ENCODE peak calls at places on chromosomes 16 and 17, in six cellular contexts. R is breast epithelium, U is transverse colon, B is GM23338, J is suprapubic skin, D is GM12878. Z is an unnamed sample.
A peak's percentile ranks its signal among the peaks of the same experiment; 100 is the strongest.

GRCh38 chr17:52124561-52124960 is 34.0 kb downstream of the CA10 start:
- DNase-seq in J (no peak), U (no peak), B (no peak), D (no peak), R (no peak), Z (no peak)

GRCh38 chr17:36590082-36590481 is 1.6 kb upstream of the DHRS11 start:
- DNase-seq in U (no peak), B (no peak), J (no peak), R (no peak), D (no peak), Z (no peak)

GRCh38 chr17:56297142-56297541 is 143.9 kb downstream of the ANKFN1 start:
- DNase-seq in B (no peak), U (no peak), D (no peak), R (no peak), J (no peak), Z (no peak)

GRCh38 chr16:77213542-77214108 is 14.4 kb downstream of the SYCE1L start:
- DNase-seq in D (no peak), J (no peak), B (no peak), U (no peak), R (no peak), Z (no peak)

GRCh38 chr16:17166095-17166494 is 304.7 kb downstream of the XYLT1 start:
- DNase-seq in U (no peak), B (no peak), J (no peak), D (no peak), R (no peak), Z (no peak)

GRCh38 chr17:61388561-61389356 is 10.9 kb upstream of the TBX2 start:
- DNase-seq in U (no peak), B (no peak), D (no peak), J (no peak), R (no peak), Z (no peak)

GRCh38 chr17:50106393-50107131 is 11.4 kb downstream of the PDK2 start:
- DNase-seq in R (no peak), J (no peak), B (no peak), D (no peak), U (no peak), Z (no peak)

GRCh38 chr16:14454391-14454790 is 175.7 kb downstream of the PARN start:
- DNase-seq in B (no peak), R (no peak), D (no peak), U (no peak), J (no peak), Z (no peak)

GRCh38 chr16:27084296-27085065 is 17.8 kb downstream of the C16orf82 start:
- DNase-seq in J (no peak), R (peak; percentile 40), U (no peak), D (no peak), B (no peak), Z (no peak)

GRCh38 chr17:27466376-27466747 is 10.1 kb downstream of the KSR1 start:
- DNase-seq in U (no peak), J (no peak), B (peak; percentile 52), D (no peak), R (no peak), Z (no peak)
- H3K4me3 ChIP-seq in U (no peak overlapping the region), J (no peak overlapping the region), B (peak overlapping the region; percentile 31), D (peak overlapping the region; percentile 54), R (no peak overlapping the region), Z (no peak overlapping the region)

DNA sequence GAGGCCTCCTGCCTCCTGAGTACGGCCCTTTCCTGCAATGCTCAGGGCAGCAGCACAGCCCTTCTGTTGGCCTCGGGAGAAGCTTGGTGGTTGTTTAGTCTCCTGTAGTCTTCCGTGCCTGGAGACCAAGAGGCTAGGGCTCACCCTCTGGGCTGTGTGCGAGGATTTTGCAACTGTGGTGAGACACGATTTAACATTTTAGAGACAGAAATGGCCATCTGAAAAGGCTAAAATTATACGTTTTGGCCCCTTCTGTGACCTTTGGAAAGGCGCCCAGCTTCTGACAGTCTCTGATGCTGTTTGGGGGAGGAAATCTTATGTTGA is 33.1 kb downstream of the FOXL1 start:
- DNase-seq in D (no peak), R (no peak), U (no peak), J (no peak), B (no peak), Z (no peak)
- TF ChIP-seq POLR2AphosphoS5 in D (no peak), R (no peak), U (no peak), J (no peak), B (no peak), Z (no peak)

GRCh38 chr16:8622315-8622656 is 788 bp downstream of the METTL22 start:
- DNase-seq in U (no peak), R (no peak), J (no peak), D (no peak), B (no peak), Z (no peak)
- H3K27ac ChIP-seq in U (peak overlapping the region; percentile 92), R (peak overlapping the region; percentile 89), J (no peak overlapping the region), D (peak overlapping the region; percentile 64), B (peak overlapping the region; percentile 97), Z (peak overlapping the region; percentile 81)

DNA sequence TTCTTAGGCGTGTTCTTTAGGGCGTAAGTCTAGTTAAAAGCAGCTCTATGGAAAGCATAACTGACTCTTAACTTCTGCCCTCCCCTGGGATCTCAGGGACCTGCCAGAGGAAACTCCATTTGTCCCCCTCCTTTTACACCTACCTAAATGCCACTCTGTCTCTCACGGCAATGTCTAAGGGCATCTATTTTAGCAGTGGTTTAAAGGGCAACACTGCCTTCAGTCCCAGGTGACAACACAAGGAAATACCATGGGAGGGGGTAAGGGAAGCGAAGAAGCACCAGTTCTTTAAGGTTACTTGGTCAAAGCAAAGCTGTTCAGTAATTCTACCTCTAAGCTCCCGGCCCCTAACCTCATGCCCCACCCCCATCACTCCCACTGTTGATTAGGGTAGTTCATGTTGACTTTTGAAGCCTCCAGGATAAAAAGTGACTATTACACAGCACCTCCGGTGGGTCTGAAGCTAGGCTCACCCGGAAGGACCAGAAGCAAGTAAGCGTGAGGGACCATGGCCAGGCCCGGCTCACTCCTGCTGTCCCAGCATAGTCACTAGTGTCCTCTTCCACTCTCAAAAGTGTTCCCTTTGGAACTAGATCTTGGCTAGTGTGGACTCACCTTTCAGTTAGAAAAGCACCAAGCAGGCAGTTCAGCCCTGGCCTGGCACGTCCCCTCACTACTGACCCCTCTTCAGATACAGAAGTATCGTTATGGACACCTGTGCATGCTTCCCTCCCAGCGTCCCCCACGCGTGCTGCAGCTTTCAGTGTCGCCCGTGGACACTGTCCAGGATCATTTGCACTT is 47.0 kb downstream of the CYTH1 start:
- DNase-seq in D (no peak), U (no peak), J (no peak), R (no peak), B (no peak), Z (no peak)
- H3K4me3 ChIP-seq in D (peak overlapping the region; percentile 84), U (peak overlapping the region; percentile 61), J (peak overlapping the region; percentile 57), R (peak overlapping the region; percentile 74), B (no peak overlapping the region), Z (peak overlapping the region; percentile 33)

GRCh38 chr17:77127735-77128361 is 12.9 kb upstream of the SEC14L1 start:
- DNase-seq in R (peak; percentile 65), D (no peak), J (no peak), B (no peak), U (peak; percentile 76), Z (peak; percentile 22)
- TF ChIP-seq POLR2AphosphoS5 in R (peak; percentile 71), D (no peak), J (peak; percentile 27), B (no peak), U (peak; percentile 64), Z (peak; percentile 28)

GRCh38 chr17:5031365-5032082 is 3.7 kb downstream of the SLC52A1 start:
- DNase-seq in J (peak; percentile 88), R (peak; percentile 75), B (peak; percentile 93), U (peak; percentile 88), D (peak; percentile 55), Z (peak; percentile 65)

GRCh38 chr17:5034651-5035050 is 575 bp downstream of the SLC52A1 start:
- DNase-seq in R (no peak), B (no peak), U (no peak), J (no peak), D (no peak), Z (no peak)

GRCh38 chr17:5033352-5034015 is 1.7 kb downstream of the SLC52A1 start:
- DNase-seq in U (no peak), D (no peak), J (no peak), R (no peak), B (peak; percentile 46), Z (no peak)

GRCh38 chr17:5034063-5034462 is 1.2 kb downstream of the SLC52A1 start:
- DNase-seq in J (no peak), R (no peak), B (no peak), D (no peak), U (no peak), Z (no peak)

DNA sequence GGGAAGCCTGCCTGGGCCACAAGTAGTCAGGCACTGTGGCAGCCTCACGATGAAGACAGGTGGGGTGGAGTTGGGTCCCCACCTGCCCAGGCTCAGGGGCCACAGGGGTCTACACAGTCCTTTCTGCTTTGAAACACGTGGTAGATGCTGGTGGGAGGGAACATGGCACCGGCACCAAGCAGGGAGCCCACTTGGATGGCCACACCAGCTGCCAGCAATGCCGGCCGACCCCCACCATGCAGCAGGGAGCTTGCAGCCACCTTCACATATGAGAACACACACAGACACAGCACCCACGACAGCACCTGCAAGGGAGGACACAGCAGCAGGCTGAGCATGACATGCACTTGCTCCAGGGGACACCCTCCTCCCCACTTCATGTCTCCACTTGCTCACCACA is 2.4 kb downstream of the SLC52A1 start:
- DNase-seq in U (no peak), J (no peak), R (no peak), D (no peak), B (no peak), Z (no peak)
- H3K27ac ChIP-seq in U (no peak overlapping the region), J (no peak overlapping the region), R (no peak overlapping the region), D (no peak overlapping the region), B (no peak overlapping the region), Z (no peak overlapping the region)

GRCh38 chr16:10877472-10877946 is 507 bp downstream of the CIITA start:
- DNase-seq in D (no peak), R (no peak), J (no peak), U (no peak), B (peak; percentile 38), Z (no peak)
- H3K4me3 ChIP-seq in D (peak overlapping the region; percentile 78), R (peak overlapping the region; percentile 68), J (no peak overlapping the region), U (no peak overlapping the region), B (no peak overlapping the region), Z (no peak overlapping the region)

Z was measured in prostate gland.